ENCODE peak calls at places on chromosomes 3 and 15, in nine cellular contexts. One of them, this sample, is unnamed.

GRCh38 chr3:53725308-53725995 is 120.8 kb downstream of the CHDH start:
- DNase-seq in IMR-90: no peak
- DNase-seq in HCT116: no peak
- DNase-seq in dorsolateral prefrontal cortex: no peak
- DNase-seq in mucosa of descending colon: no peak
- DNase-seq in uterus: no peak
- DNase-seq in choroid plexus epithelial cell: no peak
- DNase-seq in left lung: no peak
- DNase-seq in upper lobe of right lung: no peak
- DNase-seq in this sample: no peak

GRCh38 chr3:123153124-123153523 is 48.6 kb upstream of the SEC22A start:
- DNase-seq in IMR-90: no peak
- DNase-seq in HCT116: no peak
- DNase-seq in dorsolateral prefrontal cortex: no peak
- DNase-seq in mucosa of descending colon: no peak
- DNase-seq in uterus: no peak
- DNase-seq in choroid plexus epithelial cell: no peak
- DNase-seq in left lung: no peak
- DNase-seq in upper lobe of right lung: no peak
- DNase-seq in this sample: no peak

GRCh38 chr15:35279811-35280210 is 194.7 kb upstream of the NANOGP8 start:
- DNase-seq in IMR-90: peak; percentile 5
- DNase-seq in HCT116: no peak
- DNase-seq in dorsolateral prefrontal cortex: no peak
- DNase-seq in mucosa of descending colon: no peak
- DNase-seq in uterus: no peak
- DNase-seq in choroid plexus epithelial cell: no peak
- DNase-seq in left lung: no peak
- DNase-seq in upper lobe of right lung: no peak
- DNase-seq in this sample: no peak

GRCh38 chr15:40921949-40922607 is 7.1 kb upstream of the DLL4 start:
- DNase-seq in IMR-90: no peak
- DNase-seq in HCT116: no peak
- DNase-seq in dorsolateral prefrontal cortex: no peak
- DNase-seq in mucosa of descending colon: no peak
- DNase-seq in uterus: no peak
- DNase-seq in choroid plexus epithelial cell: no peak
- DNase-seq in left lung: no peak
- DNase-seq in upper lobe of right lung: no peak
- DNase-seq in this sample: no peak

GRCh38 chr15:73908030-73908821 is 18.0 kb upstream of the LOXL1 start:
- DNase-seq in IMR-90: peak; percentile 64
- DNase-seq in HCT116: peak; percentile 32
- DNase-seq in dorsolateral prefrontal cortex: peak; percentile 83
- DNase-seq in mucosa of descending colon: peak; percentile 85
- DNase-seq in uterus: peak; percentile 66
- DNase-seq in choroid plexus epithelial cell: peak; percentile 86
- DNase-seq in left lung: peak; percentile 94
- DNase-seq in upper lobe of right lung: peak; percentile 89
- DNase-seq in this sample: peak; percentile 71

GRCh38 chr3:17233398-17233800 is 348.6 kb downstream of the PLCL2 start:
- DNase-seq in IMR-90: peak; percentile 67
- DNase-seq in HCT116: peak; percentile 52
- DNase-seq in dorsolateral prefrontal cortex: peak; percentile 39
- DNase-seq in mucosa of descending colon: no peak
- DNase-seq in uterus: no peak
- DNase-seq in choroid plexus epithelial cell: peak; percentile 74
- DNase-seq in left lung: no peak
- DNase-seq in upper lobe of right lung: no peak
- DNase-seq in this sample: peak; percentile 67

GRCh38 chr15:64144565-64145281 is 6.8 kb upstream of the SNX22 start:
- DNase-seq in IMR-90: no peak
- DNase-seq in HCT116: no peak
- DNase-seq in dorsolateral prefrontal cortex: no peak
- DNase-seq in mucosa of descending colon: no peak
- DNase-seq in uterus: no peak
- DNase-seq in choroid plexus epithelial cell: no peak
- DNase-seq in left lung: no peak
- DNase-seq in upper lobe of right lung: peak; percentile 41
- DNase-seq in this sample: no peak

GRCh38 chr3:8538904-8539303 is 37.3 kb downstream of the LMCD1 start:
- DNase-seq in IMR-90: peak; percentile 92
- DNase-seq in HCT116: no peak
- DNase-seq in dorsolateral prefrontal cortex: no peak
- DNase-seq in mucosa of descending colon: no peak
- DNase-seq in uterus: no peak
- DNase-seq in choroid plexus epithelial cell: peak; percentile 97
- DNase-seq in left lung: no peak
- DNase-seq in upper lobe of right lung: no peak
- DNase-seq in this sample: peak; percentile 69

GRCh38 chr3:144182501-144182900 is 210.9 kb downstream of the DIPK2A start:
- DNase-seq in IMR-90: no peak
- DNase-seq in HCT116: no peak
- DNase-seq in dorsolateral prefrontal cortex: peak; percentile 24
- DNase-seq in mucosa of descending colon: no peak
- DNase-seq in uterus: no peak
- DNase-seq in choroid plexus epithelial cell: no peak
- DNase-seq in left lung: no peak
- DNase-seq in upper lobe of right lung: no peak
- DNase-seq in this sample: no peak

GRCh38 chr3:89954135-89954534 is 846.7 kb downstream of the EPHA3 start:
- DNase-seq in IMR-90: no peak
- DNase-seq in HCT116: no peak
- DNase-seq in dorsolateral prefrontal cortex: no peak
- DNase-seq in mucosa of descending colon: no peak
- DNase-seq in uterus: no peak
- DNase-seq in choroid plexus epithelial cell: no peak
- DNase-seq in left lung: no peak
- DNase-seq in upper lobe of right lung: no peak
- DNase-seq in this sample: no peak

GRCh38 chr3:171833775-171834460 is 9.2 kb upstream of the TMEM212 start:
- DNase-seq in IMR-90: peak; percentile 87
- DNase-seq in HCT116: no peak
- DNase-seq in dorsolateral prefrontal cortex: no peak
- DNase-seq in mucosa of descending colon: no peak
- DNase-seq in uterus: no peak
- DNase-seq in choroid plexus epithelial cell: peak; percentile 78
- DNase-seq in left lung: no peak
- DNase-seq in upper lobe of right lung: no peak
- DNase-seq in this sample: peak; percentile 56

GRCh38 chr3:82347585-82347984 is 586.1 kb upstream of the GBE1 start:
- DNase-seq in IMR-90: no peak
- DNase-seq in HCT116: no peak
- DNase-seq in dorsolateral prefrontal cortex: no peak
- DNase-seq in mucosa of descending colon: no peak
- DNase-seq in uterus: no peak
- DNase-seq in choroid plexus epithelial cell: no peak
- DNase-seq in left lung: no peak
- DNase-seq in upper lobe of right lung: no peak
- DNase-seq in this sample: no peak

GRCh38 chr15:39279331-39279730 is 301.5 kb upstream of the THBS1 start:
- DNase-seq in IMR-90: peak; percentile 69
- DNase-seq in HCT116: no peak
- DNase-seq in dorsolateral prefrontal cortex: no peak
- DNase-seq in mucosa of descending colon: no peak
- DNase-seq in uterus: no peak
- DNase-seq in choroid plexus epithelial cell: no peak
- DNase-seq in left lung: no peak
- DNase-seq in upper lobe of right lung: no peak
- DNase-seq in this sample: no peak

GRCh38 chr15:79172801-79173460 is 82.4 kb upstream of the RASGRF1 start:
- DNase-seq in IMR-90: no peak
- DNase-seq in HCT116: no peak
- DNase-seq in dorsolateral prefrontal cortex: no peak
- DNase-seq in mucosa of descending colon: no peak
- DNase-seq in uterus: no peak
- DNase-seq in choroid plexus epithelial cell: no peak
- DNase-seq in left lung: no peak
- DNase-seq in upper lobe of right lung: no peak
- DNase-seq in this sample: no peak

GRCh38 chr15:87711011-87711410 is 545.5 kb downstream of the NTRK3 start:
- DNase-seq in IMR-90: peak; percentile 45
- DNase-seq in HCT116: no peak
- DNase-seq in dorsolateral prefrontal cortex: no peak
- DNase-seq in mucosa of descending colon: no peak
- DNase-seq in uterus: no peak
- DNase-seq in choroid plexus epithelial cell: peak; percentile 39
- DNase-seq in left lung: no peak
- DNase-seq in upper lobe of right lung: no peak
- DNase-seq in this sample: peak; percentile 8

GRCh38 chr15:87707581-87708130 is 548.9 kb downstream of the NTRK3 start:
- DNase-seq in IMR-90: no peak
- DNase-seq in HCT116: no peak
- DNase-seq in dorsolateral prefrontal cortex: no peak
- DNase-seq in mucosa of descending colon: no peak
- DNase-seq in uterus: no peak
- DNase-seq in choroid plexus epithelial cell: no peak
- DNase-seq in left lung: no peak
- DNase-seq in upper lobe of right lung: no peak
- DNase-seq in this sample: no peak

GRCh38 chr15:87712211-87712610 is 544.3 kb downstream of the NTRK3 start:
- DNase-seq in IMR-90: no peak
- DNase-seq in HCT116: no peak
- DNase-seq in dorsolateral prefrontal cortex: no peak
- DNase-seq in mucosa of descending colon: no peak
- DNase-seq in uterus: peak; percentile 24
- DNase-seq in choroid plexus epithelial cell: no peak
- DNase-seq in left lung: no peak
- DNase-seq in upper lobe of right lung: no peak
- DNase-seq in this sample: no peak

GRCh38 chr15:87713405-87713995 is 543.0 kb downstream of the NTRK3 start:
- DNase-seq in IMR-90: no peak
- DNase-seq in HCT116: no peak
- DNase-seq in dorsolateral prefrontal cortex: no peak
- DNase-seq in mucosa of descending colon: no peak
- DNase-seq in uterus: no peak
- DNase-seq in choroid plexus epithelial cell: no peak
- DNase-seq in left lung: no peak
- DNase-seq in upper lobe of right lung: no peak
- DNase-seq in this sample: no peak

GRCh38 chr15:87710406-87710805 is 546.1 kb downstream of the NTRK3 start:
- DNase-seq in IMR-90: peak; percentile 58
- DNase-seq in HCT116: no peak
- DNase-seq in dorsolateral prefrontal cortex: no peak
- DNase-seq in mucosa of descending colon: no peak
- DNase-seq in uterus: peak; percentile 82
- DNase-seq in choroid plexus epithelial cell: no peak
- DNase-seq in left lung: no peak
- DNase-seq in upper lobe of right lung: no peak
- DNase-seq in this sample: peak; percentile 16
- H3K4me3 ChIP-seq in IMR-90: no peak overlapping the region
- H3K4me3 ChIP-seq in HCT116: no peak overlapping the region
- H3K4me3 ChIP-seq in dorsolateral prefrontal cortex: no peak overlapping the region
- H3K4me3 ChIP-seq in mucosa of descending colon: no peak overlapping the region
- H3K4me3 ChIP-seq in uterus: no peak overlapping the region
- H3K4me3 ChIP-seq in choroid plexus epithelial cell: no peak overlapping the region
- H3K4me3 ChIP-seq in left lung: no peak overlapping the region
- H3K4me3 ChIP-seq in upper lobe of right lung: no peak overlapping the region
- H3K4me3 ChIP-seq in this sample: no peak overlapping the region

DNA sequence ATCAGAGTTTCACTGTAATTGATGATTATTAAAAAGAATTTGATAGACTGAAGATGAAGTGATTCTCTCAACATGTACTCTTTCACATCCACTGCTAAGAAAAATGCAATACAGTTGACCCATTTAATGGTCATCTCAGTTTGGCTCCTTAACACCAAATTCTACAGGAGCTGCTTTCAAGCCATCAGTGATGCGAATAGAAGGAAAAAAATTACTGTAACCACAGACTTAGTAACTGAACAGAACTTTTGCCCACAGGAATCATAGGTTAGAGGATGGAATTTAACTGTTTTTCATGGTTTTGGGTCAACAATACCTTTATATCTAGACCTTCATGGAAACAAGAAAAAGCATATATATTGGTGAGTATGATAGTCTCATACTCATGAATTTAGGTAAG is 633.5 kb downstream of the CADM2 start:
- DNase-seq in IMR-90: no peak
- DNase-seq in HCT116: no peak
- DNase-seq in dorsolateral prefrontal cortex: no peak
- DNase-seq in mucosa of descending colon: no peak
- DNase-seq in uterus: no peak
- DNase-seq in choroid plexus epithelial cell: peak; percentile 60
- DNase-seq in left lung: no peak
- DNase-seq in upper lobe of right lung: no peak
- DNase-seq in this sample: peak; percentile 37
- TF ChIP-seq CTCF in IMR-90: no peak
- TF ChIP-seq CTCF in HCT116: no peak
- TF ChIP-seq CTCF in dorsolateral prefrontal cortex: no peak
- TF ChIP-seq CTCF in mucosa of descending colon: no peak
- TF ChIP-seq CTCF in uterus: no peak
- TF ChIP-seq CTCF in choroid plexus epithelial cell: no peak
- TF ChIP-seq CTCF in left lung: no peak
- TF ChIP-seq CTCF in upper lobe of right lung: no peak
- TF ChIP-seq CTCF in this sample: no peak

DNA sequence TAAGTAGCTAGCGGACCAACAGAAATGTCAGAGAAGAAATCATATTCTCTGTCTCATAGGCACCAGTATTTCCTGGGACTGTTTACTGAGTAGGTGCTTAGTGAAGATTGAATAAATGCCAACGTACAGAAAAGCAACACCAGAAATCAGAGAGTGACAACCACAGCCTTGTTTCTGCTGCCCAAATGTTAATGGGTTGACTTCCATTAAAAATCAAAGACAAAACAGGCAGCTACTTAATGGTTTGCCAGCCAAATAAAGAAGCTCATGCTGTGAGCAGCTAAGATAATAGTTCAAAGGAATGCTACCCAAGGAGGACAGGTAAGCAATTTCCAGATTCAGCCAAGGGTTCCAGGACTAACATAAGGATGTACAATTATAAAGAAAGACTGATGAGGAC is 270.7 kb downstream of the THSD4 start:
- DNase-seq in IMR-90: no peak
- DNase-seq in HCT116: no peak
- DNase-seq in dorsolateral prefrontal cortex: no peak
- DNase-seq in mucosa of descending colon: no peak
- DNase-seq in uterus: no peak
- DNase-seq in choroid plexus epithelial cell: no peak
- DNase-seq in left lung: no peak
- DNase-seq in upper lobe of right lung: no peak
- DNase-seq in this sample: no peak
- H3K4me3 ChIP-seq in IMR-90: no peak overlapping the region
- H3K4me3 ChIP-seq in HCT116: no peak overlapping the region
- H3K4me3 ChIP-seq in dorsolateral prefrontal cortex: no peak overlapping the region
- H3K4me3 ChIP-seq in mucosa of descending colon: no peak overlapping the region
- H3K4me3 ChIP-seq in uterus: no peak overlapping the region
- H3K4me3 ChIP-seq in choroid plexus epithelial cell: no peak overlapping the region
- H3K4me3 ChIP-seq in left lung: no peak overlapping the region
- H3K4me3 ChIP-seq in upper lobe of right lung: no peak overlapping the region
- H3K4me3 ChIP-seq in this sample: no peak overlapping the region

GRCh38 chr15:80371924-80372323 is 32.3 kb upstream of the ARNT2 start:
- DNase-seq in IMR-90: no peak
- DNase-seq in HCT116: no peak
- DNase-seq in dorsolateral prefrontal cortex: no peak
- DNase-seq in mucosa of descending colon: no peak
- DNase-seq in uterus: no peak
- DNase-seq in choroid plexus epithelial cell: no peak
- DNase-seq in left lung: no peak
- DNase-seq in upper lobe of right lung: no peak
- DNase-seq in this sample: no peak

GRCh38 chr15:80367661-80368060 is 36.5 kb upstream of the ARNT2 start:
- DNase-seq in IMR-90: no peak
- DNase-seq in HCT116: no peak
- DNase-seq in dorsolateral prefrontal cortex: no peak
- DNase-seq in mucosa of descending colon: no peak
- DNase-seq in uterus: no peak
- DNase-seq in choroid plexus epithelial cell: peak; percentile 11
- DNase-seq in left lung: no peak
- DNase-seq in upper lobe of right lung: no peak
- DNase-seq in this sample: peak; percentile 8

GRCh38 chr15:80367094-80367493 is 37.1 kb upstream of the ARNT2 start:
- DNase-seq in IMR-90: peak; percentile 7
- DNase-seq in HCT116: peak; percentile 45
- DNase-seq in dorsolateral prefrontal cortex: no peak
- DNase-seq in mucosa of descending colon: no peak
- DNase-seq in uterus: no peak
- DNase-seq in choroid plexus epithelial cell: peak; percentile 13
- DNase-seq in left lung: no peak
- DNase-seq in upper lobe of right lung: no peak
- DNase-seq in this sample: no peak
- TF ChIP-seq CTCF in IMR-90: peak; percentile 18
- TF ChIP-seq CTCF in HCT116: peak; percentile 65
- TF ChIP-seq CTCF in dorsolateral prefrontal cortex: no peak
- TF ChIP-seq CTCF in mucosa of descending colon: no peak
- TF ChIP-seq CTCF in uterus: no peak
- TF ChIP-seq CTCF in choroid plexus epithelial cell: peak; percentile 16
- TF ChIP-seq CTCF in left lung: no peak
- TF ChIP-seq CTCF in upper lobe of right lung: no peak
- TF ChIP-seq CTCF in this sample: no peak

This sample was measured in astrocyte of the spinal cord.